ENCODE peak calls at places on chromosomes 2 and 18, in six cellular contexts. O is pancreas, K is spleen, G is colonic mucosa, I is uterus, Q is MM.1S. B is an unnamed sample.

GRCh38 chr2:2590796-2591541 is 259.9 kb upstream of the MYT1L start:
- DNase-seq in O (no peak), K (no peak), Q (no peak), G (no peak), I (no peak), B (no peak)

GRCh38 chr18:2971741-2972552 is 41.0 kb downstream of the LPIN2 start:
- DNase-seq in K (peak; percentile 93), G (no peak), Q (no peak), I (peak; percentile 42), O (no peak), B (no peak)

GRCh38 chr2:122167561-122167960 is 412.1 kb downstream of the TSN start:
- DNase-seq in G (no peak), O (no peak), K (no peak), I (no peak), Q (no peak), B (no peak)

GRCh38 chr2:235235977-235236767 is 257.7 kb upstream of the AGAP1 start:
- DNase-seq in I (no peak), O (no peak), Q (no peak), G (no peak), K (no peak), B (no peak)

GRCh38 chr2:231708773-231709635 is 679 bp downstream of the PTMA start:
- DNase-seq in I (peak; percentile 57), K (peak; percentile 94), G (peak; percentile 45), Q (peak; percentile 37), O (peak; percentile 70), B (peak; percentile 61)

GRCh38 chr2:20992201-20992711 is 51.6 kb downstream of the APOB start:
- DNase-seq in O (no peak), I (peak; percentile 58), G (no peak), Q (no peak), K (no peak), B (peak; percentile 71)

GRCh38 chr2:226611944-226612318 is 187.7 kb downstream of the IRS1 start:
- DNase-seq in I (no peak), O (no peak), G (no peak), Q (no peak), K (no peak), B (no peak)

GRCh38 chr2:207311316-207312005 is 145.7 kb upstream of the KLF7 start:
- DNase-seq in Q (no peak), I (peak; percentile 49), K (no peak), G (peak; percentile 28), O (no peak), B (no peak)

GRCh38 chr2:45840481-45840880 is 189.0 kb downstream of the PRKCE start:
- DNase-seq in Q (no peak), I (no peak), O (no peak), K (no peak), G (no peak), B (no peak)

GRCh38 chr2:69175795-69176715 is 163.1 kb downstream of the ANTXR1 start:
- DNase-seq in K (no peak), G (no peak), I (no peak), Q (no peak), O (no peak), B (no peak)

GRCh38 chr18:54240629-54241107 is 16.2 kb upstream of the MBD2 start:
- DNase-seq in G (no peak), Q (no peak), O (peak; percentile 67), K (no peak), I (no peak), B (no peak)

GRCh38 chr2:26724004-26724750 is 31.7 kb downstream of the KCNK3 start:
- DNase-seq in Q (no peak), G (peak; percentile 44), K (no peak), I (peak; percentile 36), O (peak; percentile 86), B (no peak)

GRCh38 chr2:190333928-190334327 is 9.5 kb upstream of the INPP1 start:
- DNase-seq in Q (no peak), O (no peak), G (no peak), I (no peak), K (no peak), B (no peak)

GRCh38 chr2:190336420-190336819 is 7.0 kb upstream of the INPP1 start:
- DNase-seq in K (no peak), Q (no peak), I (no peak), G (no peak), O (no peak), B (no peak)

GRCh38 chr2:190334479-190335224 is 8.7 kb upstream of the INPP1 start:
- DNase-seq in I (no peak), O (peak; percentile 50), K (no peak), Q (no peak), G (peak; percentile 71), B (no peak)

GRCh38 chr2:190335225-190335559 is 8.2 kb upstream of the INPP1 start:
- DNase-seq in Q (no peak), G (no peak), O (no peak), K (no peak), I (no peak), B (no peak)

DNA sequence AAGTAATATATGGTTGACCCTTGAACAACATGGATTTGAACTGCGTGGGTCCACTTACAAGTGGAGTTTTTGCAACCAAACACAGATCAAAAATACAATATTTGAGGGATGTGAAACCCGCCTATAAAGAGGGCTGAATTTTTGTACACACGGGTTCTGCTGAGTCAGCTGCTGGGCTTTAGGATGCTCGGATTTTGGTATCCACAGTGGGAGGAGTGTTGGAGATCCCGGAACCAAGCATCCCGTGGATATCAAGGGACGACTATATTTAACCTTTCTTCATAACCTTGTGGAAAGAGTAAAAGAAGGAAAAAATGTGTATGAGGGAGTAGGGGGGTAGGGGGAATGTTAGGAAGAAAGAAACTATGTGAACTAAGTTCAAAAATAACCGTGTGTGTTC is 10.0 kb upstream of the INPP1 start:
- DNase-seq in K (no peak), Q (no peak), G (no peak), O (no peak), I (no peak), B (no peak)
- H3K27ac ChIP-seq in K (peak overlapping the region; percentile 78), Q (no peak overlapping the region), G (no peak overlapping the region), O (peak overlapping the region; percentile 77), I (no peak overlapping the region), B (no peak overlapping the region)

DNA sequence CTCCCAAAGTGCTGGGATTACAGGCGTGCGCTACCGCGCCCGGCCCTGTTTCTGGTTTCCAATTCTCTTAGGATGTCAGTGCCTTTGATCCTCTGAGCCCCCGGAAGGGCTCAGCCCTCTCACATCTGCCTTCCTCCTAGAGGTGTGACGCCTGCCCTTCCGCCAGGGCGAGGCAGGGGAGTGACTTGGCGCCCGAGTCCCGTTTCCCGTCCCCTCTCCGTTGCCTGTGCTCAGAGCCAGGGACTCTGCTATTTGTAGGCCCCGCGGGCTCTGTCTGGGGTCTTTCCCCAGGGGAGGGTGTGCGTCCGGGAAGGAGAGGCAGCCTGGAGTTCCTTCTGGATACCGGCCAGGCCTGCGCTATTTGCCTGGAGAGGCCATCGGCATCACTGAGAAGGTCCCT is 103.8 kb upstream of the TAF1B start:
- DNase-seq in I (peak; percentile 64), Q (peak; percentile 15), G (peak; percentile 70), O (no peak), K (peak; percentile 86), B (no peak)
- H3K4me3 ChIP-seq in I (peak overlapping the region; percentile 32), Q (peak overlapping the region; percentile 42), G (peak overlapping the region; percentile 11), O (peak overlapping the region; percentile 6), K (peak overlapping the region; percentile 15), B (no peak overlapping the region)

GRCh38 chr2:135582383-135582782 is 51.1 kb downstream of the R3HDM1 start:
- DNase-seq in O (no peak), Q (no peak), G (no peak), K (no peak), I (no peak), B (no peak)

GRCh38 chr2:135581282-135581681 is 50.0 kb downstream of the R3HDM1 start:
- DNase-seq in O (no peak), G (no peak), K (no peak), I (no peak), Q (no peak), B (no peak)

GRCh38 chr2:135586148-135586547 is 54.9 kb downstream of the R3HDM1 start:
- DNase-seq in Q (no peak), G (no peak), O (no peak), K (no peak), I (no peak), B (peak; percentile 45)

GRCh38 chr2:135587958-135588357 is 56.7 kb downstream of the R3HDM1 start:
- DNase-seq in K (no peak), O (no peak), Q (no peak), G (no peak), I (no peak), B (no peak)

DNA sequence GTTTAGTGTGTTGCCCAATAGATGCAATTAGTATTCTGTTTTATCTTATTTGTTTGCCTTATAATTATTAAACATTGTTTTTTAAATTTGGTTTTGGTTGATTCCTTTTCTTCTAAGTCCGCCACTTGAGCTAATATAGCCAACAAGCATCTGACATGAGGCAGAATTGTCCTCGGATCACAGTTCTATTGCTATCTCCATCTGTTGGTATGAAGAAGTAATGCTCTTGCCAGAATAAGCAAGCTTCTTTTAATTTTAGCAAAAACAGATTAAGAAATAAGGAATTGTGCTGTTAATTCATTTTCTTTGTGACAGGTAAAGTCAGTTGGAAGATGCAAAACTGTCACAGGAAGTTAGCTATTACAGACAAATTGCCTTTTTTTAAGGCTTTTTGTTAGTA is 54.3 kb downstream of the R3HDM1 start:
- DNase-seq in Q (no peak), G (no peak), K (no peak), I (no peak), O (no peak), B (no peak)
- TF ChIP-seq CTCF in Q (peak; percentile 24), G (no peak), K (no peak), I (no peak), O (no peak), B (peak; percentile 54)

GRCh38 chr2:217861334-217861877 is 141.4 kb downstream of the TNS1 start:
- DNase-seq in G (no peak), I (no peak), Q (no peak), K (peak; percentile 40), O (no peak), B (no peak)

GRCh38 chr2:217865373-217865772 is 137.4 kb downstream of the TNS1 start:
- DNase-seq in K (no peak), Q (no peak), O (no peak), I (no peak), G (no peak), B (no peak)

GRCh38 chr2:217866457-217866856 is 136.3 kb downstream of the TNS1 start:
- DNase-seq in K (no peak), Q (no peak), I (no peak), G (no peak), O (no peak), B (no peak)

GRCh38 chr2:217864960-217865359 is 137.8 kb downstream of the TNS1 start:
- DNase-seq in G (no peak), K (no peak), Q (no peak), I (no peak), O (no peak), B (no peak)

GRCh38 chr2:217863874-217864273 is 138.9 kb downstream of the TNS1 start:
- DNase-seq in I (no peak), Q (no peak), G (no peak), K (peak; percentile 47), O (no peak), B (peak; percentile 43)
- H3K27ac ChIP-seq in I (peak overlapping the region; percentile 30), Q (no peak overlapping the region), G (no peak overlapping the region), K (peak overlapping the region; percentile 42), O (no peak overlapping the region), B (no peak overlapping the region)

B was measured in endodermal cell.